ENCODE peak calls at places on chromosome 4, in eight cellular contexts. C, F, D, U, O, S, E and B are unnamed samples.
A peak's percentile ranks its signal among the peaks of the same experiment; 100 is the strongest.

GRCh38 chr4:14667624-14668295 is 334.5 kb upstream of the CPEB2 start:
- DNase-seq in C (no peak), F (no peak), D (no peak), U (no peak), O (peak; percentile 48), S (no peak), E (peak; percentile 3), B (no peak)

GRCh38 chr4:113476800-113477199 is 284.7 kb downstream of the CAMK2D start:
- DNase-seq in C (peak; percentile 54), F (peak; percentile 47), D (no peak), U (no peak), O (no peak), S (no peak), E (peak; percentile 39), B (peak; percentile 67)

GRCh38 chr4:52657317-52657629 is 1.8 kb downstream of the USP46 start:
- DNase-seq in C (no peak), F (no peak), D (no peak), U (no peak), O (peak; percentile 35), S (no peak), E (no peak), B (no peak)

GRCh38 chr4:183111452-183111885 is 12.4 kb downstream of the WWC2 start:
- DNase-seq in C (no peak), F (no peak), D (no peak), U (no peak), O (no peak), S (no peak), E (no peak), B (no peak)

GRCh38 chr4:135065366-135065765 is 863.8 kb upstream of the PABPC4L start:
- DNase-seq in C (no peak), F (no peak), D (no peak), U (no peak), O (no peak), S (no peak), E (peak; percentile 26), B (no peak)

GRCh38 chr4:118904935-118905334 is 16.3 kb downstream of the SYNPO2 start:
- DNase-seq in C (no peak), F (peak; percentile 17), D (no peak), U (no peak), O (no peak), S (no peak), E (peak; percentile 59), B (no peak)

GRCh38 chr4:89024051-89024675 is 32.8 kb downstream of the FAM13A start:
- DNase-seq in C (peak; percentile 28), F (peak; percentile 81), D (peak; percentile 82), U (peak; percentile 89), O (peak; percentile 77), S (peak; percentile 72), E (peak; percentile 60), B (peak; percentile 87)

GRCh38 chr4:139054791-139055376 is 39.3 kb downstream of the NOCT start:
- DNase-seq in C (no peak), F (peak; percentile 26), D (no peak), U (no peak), O (no peak), S (no peak), E (peak; percentile 33), B (peak; percentile 30)

GRCh38 chr4:113499696-113500095 is 261.8 kb downstream of the CAMK2D start:
- DNase-seq in C (no peak), F (peak; percentile 94), D (no peak), U (no peak), O (no peak), S (no peak), E (peak; percentile 90), B (peak; percentile 85)

GRCh38 chr4:73070072-73070385 is 513 bp upstream of the COX18 start:
- DNase-seq in C (no peak), F (no peak), D (no peak), U (peak; percentile 49), O (no peak), S (no peak), E (no peak), B (no peak)

GRCh38 chr4:121353213-121353612 is 27.6 kb downstream of the QRFPR start:
- DNase-seq in C (no peak), F (no peak), D (no peak), U (no peak), O (no peak), S (no peak), E (peak; percentile 25), B (no peak)

GRCh38 chr4:14264437-14264836 is 636.9 kb upstream of the BOD1L1 start:
- DNase-seq in C (no peak), F (peak; percentile 10), D (no peak), U (peak; percentile 49), O (no peak), S (no peak), E (no peak), B (peak; percentile 3)

GRCh38 chr4:121421594-121421993 is 40.8 kb upstream of the QRFPR start:
- DNase-seq in C (no peak), F (no peak), D (peak; percentile 35), U (peak; percentile 66), O (no peak), S (no peak), E (no peak), B (peak; percentile 26)

GRCh38 chr4:3449574-3450534 is 8.1 kb downstream of the HGFAC start:
- DNase-seq in C (no peak), F (no peak), D (no peak), U (no peak), O (peak; percentile 69), S (no peak), E (no peak), B (no peak)

GRCh38 chr4:141246683-141247429 is 26.2 kb downstream of the ZNF330 start:
- DNase-seq in C (no peak), F (peak; percentile 31), D (no peak), U (no peak), O (no peak), S (no peak), E (peak; percentile 48), B (peak; percentile 56)

GRCh38 chr4:3082915-3083515 is 8.5 kb downstream of the HTT start:
- DNase-seq in C (no peak), F (no peak), D (no peak), U (no peak), O (no peak), S (no peak), E (no peak), B (no peak)

GRCh38 chr4:173151496-173151895 is 17.1 kb upstream of the GALNT7 start:
- DNase-seq in C (no peak), F (no peak), D (no peak), U (no peak), O (no peak), S (no peak), E (no peak), B (no peak)

GRCh38 chr4:85151786-85152185 is 185.3 kb upstream of the WDFY3 start:
- DNase-seq in C (no peak), F (no peak), D (no peak), U (no peak), O (no peak), S (no peak), E (no peak), B (no peak)

GRCh38 chr4:87114245-87115062 is 106.0 kb downstream of the KLHL8 start:
- DNase-seq in C (no peak), F (no peak), D (peak; percentile 48), U (peak; percentile 74), O (no peak), S (no peak), E (no peak), B (peak; percentile 16)

GRCh38 chr4:177052211-177052725 is 257.4 kb upstream of the NEIL3 start:
- DNase-seq in C (no peak), F (no peak), D (no peak), U (no peak), O (peak; percentile 42), S (no peak), E (no peak), B (no peak)

DNA sequence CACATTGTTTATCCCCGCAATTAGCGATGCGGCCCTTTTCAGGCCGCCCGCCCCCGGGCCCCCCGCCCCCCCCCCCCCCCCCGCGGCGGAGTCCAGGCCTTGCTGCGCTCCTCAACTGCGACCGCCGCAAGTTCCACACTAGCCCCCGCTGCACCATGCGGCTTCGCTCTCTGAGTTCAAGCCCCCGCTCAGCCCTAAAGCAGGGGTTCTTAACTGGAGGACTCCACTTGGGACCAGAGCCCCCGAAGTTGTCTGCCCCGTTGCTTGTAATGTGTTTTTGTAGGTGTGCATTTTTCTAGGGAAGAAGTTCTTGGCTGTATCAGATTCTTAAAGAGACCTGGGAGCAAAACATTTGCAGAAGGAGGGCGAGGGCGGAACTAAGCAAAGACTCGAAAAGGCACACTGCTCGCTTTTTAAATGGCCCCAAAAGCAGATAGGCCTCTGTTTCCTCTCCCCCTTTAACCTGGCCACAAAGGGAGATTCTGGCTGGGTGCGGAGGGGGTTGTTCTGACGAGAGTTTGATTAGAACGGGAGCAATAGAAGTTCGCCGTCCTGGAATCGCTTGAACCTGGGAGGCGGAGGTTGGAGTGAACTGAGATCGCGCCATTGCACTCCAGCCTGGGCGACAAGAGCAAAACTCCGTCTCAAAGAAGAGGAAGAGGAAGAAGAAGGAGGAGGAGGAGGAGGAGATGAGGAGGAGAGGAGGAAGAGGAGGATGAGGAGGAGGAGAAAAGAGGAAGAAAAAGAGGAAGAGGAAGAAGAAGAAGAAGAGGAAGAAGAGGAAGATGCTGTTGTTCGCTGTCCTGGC is 2.3 kb upstream of the MSX1 start:
- DNase-seq in C (no peak), F (no peak), D (no peak), U (no peak), O (no peak), S (no peak), E (no peak), B (no peak)
- H4K20me1 ChIP-seq in C (peaks cover 4% of the 10 kb centered on the region), F (no peaks in the 10 kb centered on the region), D (peaks cover 94% of the 10 kb centered on the region), U (peaks cover 53% of the 10 kb centered on the region), O (no peaks in the 10 kb centered on the region), S (no peaks in the 10 kb centered on the region), E (no peaks in the 10 kb centered on the region), B (no peaks in the 10 kb centered on the region)

GRCh38 chr4:102318526-102318925 is 26.8 kb downstream of the SLC39A8 start:
- DNase-seq in C (no peak), F (no peak), D (no peak), U (no peak), O (no peak), S (no peak), E (no peak), B (no peak)
- H4K20me1 ChIP-seq in C (no peaks in the 10 kb centered on the region), F (no peaks in the 10 kb centered on the region), D (no peaks in the 10 kb centered on the region), U (no peaks in the 10 kb centered on the region), O (no peaks in the 10 kb centered on the region), S (peaks cover 9% of the 10 kb centered on the region), E (no peaks in the 10 kb centered on the region), B (no peaks in the 10 kb centered on the region)

DNA sequence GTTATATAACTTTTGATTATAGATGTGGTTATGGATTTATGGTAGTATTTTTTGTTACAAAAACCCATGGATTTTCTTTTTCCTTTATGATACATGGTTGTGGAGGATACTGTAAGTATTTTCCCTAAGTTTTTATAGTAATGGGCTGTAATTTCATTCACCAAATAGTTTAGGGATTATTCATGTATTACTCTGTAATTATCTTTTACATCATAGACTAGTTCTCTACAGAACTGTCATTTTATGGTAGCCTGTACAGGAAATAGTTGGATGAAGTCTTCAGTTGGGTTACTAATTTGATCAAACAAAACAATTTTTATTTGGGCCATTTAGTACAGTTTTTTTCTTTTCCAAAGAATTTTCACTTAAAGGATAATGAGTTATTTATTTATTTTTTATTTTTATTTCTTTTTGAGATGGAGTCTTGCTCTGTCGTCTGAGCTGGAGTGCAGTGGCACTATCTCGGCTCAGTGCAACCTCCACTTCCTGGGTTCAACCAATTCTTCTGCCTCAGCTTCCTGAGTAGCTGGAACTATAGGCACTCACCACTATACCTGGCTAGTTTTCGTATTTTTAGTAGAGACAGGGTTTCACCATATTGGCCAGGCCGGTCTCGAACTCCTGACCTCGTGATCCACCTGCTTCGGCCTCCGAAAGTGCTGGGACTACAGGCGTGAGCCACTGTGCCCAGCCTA is 42.1 kb downstream of the RBPJ start:
- DNase-seq in C (no peak), F (peak; percentile 56), D (no peak), U (no peak), O (peak; percentile 89), S (no peak), E (peak; percentile 51), B (peak; percentile 50)
- H4K20me1 ChIP-seq in C (no peaks in the 10 kb centered on the region), F (peaks cover 58% of the 10 kb centered on the region), D (peaks cover 92% of the 10 kb centered on the region), U (peaks cover 82% of the 10 kb centered on the region), O (peaks cover 33% of the 10 kb centered on the region), S (peaks cover 9% of the 10 kb centered on the region), E (no peaks in the 10 kb centered on the region), B (no peaks in the 10 kb centered on the region)

GRCh38 chr4:152485726-152486276 is 50.1 kb downstream of the FBXW7 start:
- DNase-seq in C (no peak), F (peak; percentile 94), D (no peak), U (no peak), O (peak; percentile 53), S (no peak), E (peak; percentile 95), B (peak; percentile 71)
- H4K20me1 ChIP-seq in C (peaks cover 3% of the 10 kb centered on the region), F (peaks cover 11% of the 10 kb centered on the region), D (no peaks in the 10 kb centered on the region), U (no peaks in the 10 kb centered on the region), O (no peaks in the 10 kb centered on the region), S (peaks cover 18% of the 10 kb centered on the region), E (no peaks in the 10 kb centered on the region), B (peaks cover 8% of the 10 kb centered on the region)